ENCODE peak calls at places on chromosomes 16 and 17, in six cellular contexts. One of them, this sample, is unnamed.

GRCh38 chr16:75044800-75045361 is 46.1 kb downstream of the ZNRF1 start:
- DNase-seq in endodermal cell: no peak
- DNase-seq in mucosa of gallbladder: no peak
- DNase-seq in tibial nerve: peak
- DNase-seq in A549: peak
- DNase-seq in GM03348: peak
- DNase-seq in this sample: peak

GRCh38 chr17:45353047-45353446 is 36.2 kb upstream of the MAP3K14 start:
- DNase-seq in endodermal cell: no peak
- DNase-seq in mucosa of gallbladder: no peak
- DNase-seq in A549: no peak
- DNase-seq in tibial nerve: no peak
- DNase-seq in GM03348: no peak
- DNase-seq in this sample: no peak

GRCh38 chr17:17171991-17172939 is 33.9 kb downstream of the PLD6 start:
- DNase-seq in A549: no peak
- DNase-seq in tibial nerve: no peak
- DNase-seq in GM03348: no peak
- DNase-seq in mucosa of gallbladder: no peak
- DNase-seq in endodermal cell: peak
- DNase-seq in this sample: no peak

GRCh38 chr17:69762766-69763165 is 312.3 kb upstream of the KCNJ16 start:
- DNase-seq in tibial nerve: no peak
- DNase-seq in A549: no peak
- DNase-seq in GM03348: no peak
- DNase-seq in endodermal cell: no peak
- DNase-seq in mucosa of gallbladder: no peak
- DNase-seq in this sample: no peak

GRCh38 chr16:75105306-75106061 is 11.1 kb downstream of the LDHD start:
- DNase-seq in endodermal cell: peak
- DNase-seq in tibial nerve: no peak
- DNase-seq in GM03348: no peak
- DNase-seq in A549: no peak
- DNase-seq in mucosa of gallbladder: peak
- DNase-seq in this sample: no peak

GRCh38 chr17:50055426-50056216 is at the start of gene ITGA3:
- DNase-seq in GM03348: peak
- DNase-seq in mucosa of gallbladder: peak
- DNase-seq in tibial nerve: no peak
- DNase-seq in A549: peak
- DNase-seq in endodermal cell: peak
- DNase-seq in this sample: peak

GRCh38 chr16:55543470-55543869 is 23.0 kb upstream of the CAPNS2 start:
- DNase-seq in GM03348: peak
- DNase-seq in A549: peak
- DNase-seq in mucosa of gallbladder: no peak
- DNase-seq in tibial nerve: no peak
- DNase-seq in endodermal cell: no peak
- DNase-seq in this sample: no peak

GRCh38 chr16:29710227-29711219 is 31.5 kb downstream of the QPRT start:
- DNase-seq in tibial nerve: peak
- DNase-seq in endodermal cell: peak
- DNase-seq in A549: peak
- DNase-seq in mucosa of gallbladder: peak
- DNase-seq in GM03348: peak
- DNase-seq in this sample: no peak

GRCh38 chr17:34464812-34465211 is 101.8 kb upstream of the CCL1 start:
- DNase-seq in A549: no peak
- DNase-seq in tibial nerve: no peak
- DNase-seq in GM03348: no peak
- DNase-seq in mucosa of gallbladder: no peak
- DNase-seq in endodermal cell: no peak
- DNase-seq in this sample: no peak

GRCh38 chr17:14330492-14330920 is 29.6 kb downstream of the HS3ST3B1 start:
- DNase-seq in GM03348: peak
- DNase-seq in tibial nerve: no peak
- DNase-seq in A549: no peak
- DNase-seq in mucosa of gallbladder: no peak
- DNase-seq in endodermal cell: peak
- DNase-seq in this sample: no peak

GRCh38 chr16:88448461-88449266 is 4.4 kb upstream of the ZFPM1 start:
- DNase-seq in A549: no peak
- DNase-seq in mucosa of gallbladder: no peak
- DNase-seq in endodermal cell: no peak
- DNase-seq in GM03348: no peak
- DNase-seq in tibial nerve: no peak
- DNase-seq in this sample: no peak

GRCh38 chr17:7695586-7695985 is 7.3 kb downstream of the WRAP53 start:
- DNase-seq in mucosa of gallbladder: no peak
- DNase-seq in GM03348: no peak
- DNase-seq in tibial nerve: no peak
- DNase-seq in endodermal cell: no peak
- DNase-seq in A549: no peak
- DNase-seq in this sample: no peak

GRCh38 chr17:50904522-50905459 is 38.6 kb upstream of the TOB1 start:
- DNase-seq in GM03348: no peak
- DNase-seq in mucosa of gallbladder: peak
- DNase-seq in A549: no peak
- DNase-seq in endodermal cell: peak
- DNase-seq in tibial nerve: no peak
- DNase-seq in this sample: peak

GRCh38 chr16:12271006-12271405 is 294.5 kb downstream of the SNX29 start:
- DNase-seq in endodermal cell: peak
- DNase-seq in A549: peak
- DNase-seq in mucosa of gallbladder: peak
- DNase-seq in GM03348: peak
- DNase-seq in tibial nerve: no peak
- DNase-seq in this sample: no peak

GRCh38 chr17:48052956-48053757 is 5.0 kb downstream of the NFE2L1 start:
- DNase-seq in mucosa of gallbladder: peak
- DNase-seq in endodermal cell: peak
- DNase-seq in A549: no peak
- DNase-seq in tibial nerve: peak
- DNase-seq in GM03348: no peak
- DNase-seq in this sample: peak